ENCODE peak calls at places on chromosomes 12 and 14, in six cellular contexts. One of them, this sample, is unnamed.

GRCh38 chr12:57452181-57452936 is 2.7 kb upstream of the INHBE start:
- DNase-seq in activated CD8-positive, alpha-beta T cell treated with anti-CD3 and anti-CD28 coated beads, Interleukin-2, amount 10 ng/mL, durations not matched to agents 7 days and 5 days: no peak
- DNase-seq in mammary epithelial cell: no peak
- DNase-seq in GM19239: no peak
- DNase-seq in substantia nigra: no peak
- DNase-seq in lower lobe of right lung: no peak
- DNase-seq in this sample: no peak

GRCh38 chr12:14769462-14769836 is 33.8 kb downstream of the WBP11 start:
- DNase-seq in activated CD8-positive, alpha-beta T cell treated with anti-CD3 and anti-CD28 coated beads, Interleukin-2, amount 10 ng/mL, durations not matched to agents 7 days and 5 days: no peak
- DNase-seq in mammary epithelial cell: no peak
- DNase-seq in GM19239: no peak
- DNase-seq in substantia nigra: no peak
- DNase-seq in lower lobe of right lung: peak
- DNase-seq in this sample: peak

GRCh38 chr14:103207038-103207403 is 83.8 kb downstream of the TNFAIP2 start:
- DNase-seq in activated CD8-positive, alpha-beta T cell treated with anti-CD3 and anti-CD28 coated beads, Interleukin-2, amount 10 ng/mL, durations not matched to agents 7 days and 5 days: no peak
- DNase-seq in mammary epithelial cell: no peak
- DNase-seq in GM19239: no peak
- DNase-seq in substantia nigra: no peak
- DNase-seq in lower lobe of right lung: peak
- DNase-seq in this sample: no peak

GRCh38 chr12:110198386-110198785 is 74.2 kb downstream of the IFT81 start:
- DNase-seq in activated CD8-positive, alpha-beta T cell treated with anti-CD3 and anti-CD28 coated beads, Interleukin-2, amount 10 ng/mL, durations not matched to agents 7 days and 5 days: no peak
- DNase-seq in mammary epithelial cell: no peak
- DNase-seq in GM19239: no peak
- DNase-seq in substantia nigra: no peak
- DNase-seq in lower lobe of right lung: no peak
- DNase-seq in this sample: no peak

GRCh38 chr12:60035835-60036234 is 440.0 kb downstream of the SLC16A7 start:
- DNase-seq in activated CD8-positive, alpha-beta T cell treated with anti-CD3 and anti-CD28 coated beads, Interleukin-2, amount 10 ng/mL, durations not matched to agents 7 days and 5 days: no peak
- DNase-seq in mammary epithelial cell: peak
- DNase-seq in GM19239: no peak
- DNase-seq in substantia nigra: no peak
- DNase-seq in lower lobe of right lung: no peak
- DNase-seq in this sample: peak

GRCh38 chr14:51283402-51283825 is 43.4 kb downstream of the TMX1 start:
- DNase-seq in activated CD8-positive, alpha-beta T cell treated with anti-CD3 and anti-CD28 coated beads, Interleukin-2, amount 10 ng/mL, durations not matched to agents 7 days and 5 days: no peak
- DNase-seq in mammary epithelial cell: peak
- DNase-seq in GM19239: peak
- DNase-seq in substantia nigra: no peak
- DNase-seq in lower lobe of right lung: no peak
- DNase-seq in this sample: peak

GRCh38 chr14:69152181-69152943 is 557 bp downstream of the DCAF5 start:
- DNase-seq in activated CD8-positive, alpha-beta T cell treated with anti-CD3 and anti-CD28 coated beads, Interleukin-2, amount 10 ng/mL, durations not matched to agents 7 days and 5 days: peak
- DNase-seq in mammary epithelial cell: peak
- DNase-seq in GM19239: peak
- DNase-seq in substantia nigra: no peak
- DNase-seq in lower lobe of right lung: no peak
- DNase-seq in this sample: no peak

GRCh38 chr14:68318788-68319187 is 474.1 kb downstream of the ZFP36L1 start:
- DNase-seq in activated CD8-positive, alpha-beta T cell treated with anti-CD3 and anti-CD28 coated beads, Interleukin-2, amount 10 ng/mL, durations not matched to agents 7 days and 5 days: no peak
- DNase-seq in mammary epithelial cell: no peak
- DNase-seq in GM19239: no peak
- DNase-seq in substantia nigra: no peak
- DNase-seq in lower lobe of right lung: no peak
- DNase-seq in this sample: no peak

GRCh38 chr12:27695556-27696292 is 523 bp upstream of the REP15 start:
- DNase-seq in activated CD8-positive, alpha-beta T cell treated with anti-CD3 and anti-CD28 coated beads, Interleukin-2, amount 10 ng/mL, durations not matched to agents 7 days and 5 days: no peak
- DNase-seq in mammary epithelial cell: no peak
- DNase-seq in GM19239: no peak
- DNase-seq in substantia nigra: no peak
- DNase-seq in lower lobe of right lung: no peak
- DNase-seq in this sample: no peak

This sample was measured in foreskin keratinocyte.